ENCODE peak calls at places on chromosomes 3 and 15, in four cellular contexts. V is naive B cell, J is HEK293T, Q is RWPE1. M is an unnamed sample.

GRCh38 chr3:168570404-168571173 is 474.9 kb upstream of the GOLIM4 start:
- DNase-seq in V (no peak), Q (no peak), J (no peak), M (no peak)

GRCh38 chr15:52464478-52464877 is 64.2 kb downstream of the MYO5A start:
- DNase-seq in V (no peak), Q (no peak), J (no peak), M (no peak)

GRCh38 chr3:57221883-57222282 is 5.6 kb upstream of the APPL1 start:
- DNase-seq in V (no peak), J (no peak), Q (no peak), M (no peak)

GRCh38 chr3:147336543-147337278 is 69.6 kb downstream of the ZIC4 start:
- DNase-seq in Q (no peak), V (no peak), J (no peak), M (no peak)

GRCh38 chr3:16884084-16884747 is 539 bp upstream of the PLCL2 start:
- DNase-seq in J (peak), Q (no peak), V (peak), M (peak)

GRCh38 chr3:50442940-50443579 is 60.4 kb downstream of the CACNA2D2 start:
- DNase-seq in J (no peak), Q (no peak), V (no peak), M (no peak)

GRCh38 chr15:85037617-85038016 is 56.0 kb downstream of the PDE8A start:
- DNase-seq in J (no peak), Q (no peak), V (no peak), M (no peak)

GRCh38 chr3:63151893-63152292 is 126.2 kb upstream of the SYNPR start:
- DNase-seq in Q (no peak), J (no peak), V (no peak), M (no peak)

GRCh38 chr3:55267206-55267930 is 219.7 kb downstream of the WNT5A start:
- DNase-seq in J (no peak), V (no peak), Q (no peak), M (no peak)

GRCh38 chr15:29844290-29844903 is 22.1 kb upstream of the TJP1 start:
- DNase-seq in J (no peak), Q (peak), V (no peak), M (no peak)

GRCh38 chr3:131619821-131620220 is 117.0 kb upstream of the MRPL3 start:
- DNase-seq in J (no peak), V (no peak), Q (no peak), M (no peak)

GRCh38 chr3:61872077-61872706 is 310.8 kb downstream of the PTPRG start:
- DNase-seq in V (no peak), J (no peak), Q (no peak), M (peak)

GRCh38 chr3:89061257-89061656 is 46.2 kb upstream of the EPHA3 start:
- DNase-seq in Q (no peak), J (no peak), V (no peak), M (no peak)

GRCh38 chr15:33587773-33588172 is 277.0 kb downstream of the RYR3 start:
- DNase-seq in Q (no peak), V (no peak), J (no peak), M (no peak)

GRCh38 chr3:132135628-132136333 is 101.0 kb upstream of the CPNE4 start:
- DNase-seq in Q (peak), J (no peak), V (no peak), M (no peak)

GRCh38 chr15:44801797-44802196 is 65.5 kb downstream of the TRIM69 start:
- DNase-seq in V (no peak), Q (no peak), J (no peak), M (no peak)

GRCh38 chr3:151434151-151434890 is 26.5 kb downstream of the IGSF10 start:
- DNase-seq in J (no peak), Q (peak), V (no peak), M (no peak)

GRCh38 chr15:77076325-77076915 is 5.5 kb upstream of the TSPAN3 start:
- DNase-seq in J (no peak), V (no peak), Q (no peak), M (no peak)

GRCh38 chr15:51363391-51363790 is 21.9 kb downstream of the GLDN start:
- DNase-seq in Q (no peak), V (no peak), J (no peak), M (no peak)

GRCh38 chr15:56619881-56620280 is 113.4 kb downstream of the ZNF280D start:
- DNase-seq in V (no peak), J (no peak), Q (no peak), M (no peak)

GRCh38 chr3:14142567-14143270 is 17.9 kb downstream of the TMEM43 start:
- DNase-seq in V (no peak), J (no peak), Q (no peak), M (peak)

GRCh38 chr15:89632563-89633430 is 22.5 kb downstream of the KIF7 start:
- DNase-seq in V (no peak), J (peak), Q (no peak), M (no peak)

GRCh38 chr3:134340362-134340997 is 33.8 kb downstream of the AMOTL2 start:
- DNase-seq in J (no peak), V (no peak), Q (no peak), M (no peak)

GRCh38 chr3:143831998-143832397 is 16.3 kb downstream of the SLC9A9 start:
- DNase-seq in Q (no peak), J (no peak), V (no peak), M (no peak)

GRCh38 chr15:80660114-80660513 is 35.0 kb upstream of the ABHD17C start:
- DNase-seq in J (peak), V (no peak), Q (peak), M (peak)

GRCh38 chr15:92921215-92922131 is 21.3 kb downstream of the CHD2 start:
- DNase-seq in V (no peak), J (no peak), Q (peak), M (no peak)

GRCh38 chr15:87672309-87672897 is 584.1 kb downstream of the NTRK3 start:
- DNase-seq in Q (peak), J (peak), V (no peak), M (peak)